ENCODE peak calls at places on chromosome 10, in eight cellular contexts. J is upper lobe of left lung, O is A549, E is K562, K is suprapubic skin, N is transverse colon, I is H1, D is HepG2. A is an unnamed sample.
A peak's percentile ranks its signal among the peaks of the same experiment; 100 is the strongest.

GRCh38 chr10:133124357-133125211 is 35.4 kb upstream of the KNDC1 start:
- DNase-seq in I (peak; percentile 88), D (no peak), K (peak; percentile 61), J (peak; percentile 29), N (peak; percentile 8), E (peak; percentile 46), O (peak; percentile 81), A (peak; percentile 53)

GRCh38 chr10:89279449-89279869 is 22.4 kb upstream of the IFIT2 start:
- DNase-seq in I (no peak), E (no peak), J (no peak), N (no peak), D (no peak), O (no peak), K (no peak), A (peak; percentile 47)

GRCh38 chr10:79412516-79412915 is 32.9 kb downstream of the ZCCHC24 start:
- DNase-seq in K (no peak), I (no peak), E (no peak), J (no peak), N (no peak), D (no peak), O (no peak), A (no peak)

GRCh38 chr10:10235003-10235402 is 782.7 kb upstream of the CELF2 start:
- DNase-seq in O (no peak), E (no peak), K (no peak), D (no peak), I (no peak), J (no peak), N (no peak), A (no peak)

GRCh38 chr10:70546585-70546984 is 56.0 kb downstream of the PRF1 start:
- DNase-seq in I (no peak), D (no peak), J (no peak), E (no peak), O (no peak), K (no peak), N (no peak), A (peak; percentile 40)

GRCh38 chr10:860519-860918 is 71.0 kb downstream of the LARP4B start:
- DNase-seq in N (no peak), O (no peak), K (no peak), I (no peak), J (no peak), D (no peak), E (no peak), A (no peak)

GRCh38 chr10:6350609-6351008 is 147.9 kb downstream of the PFKFB3 start:
- DNase-seq in I (no peak), E (no peak), K (no peak), O (no peak), N (no peak), J (no peak), D (no peak), A (no peak)

GRCh38 chr10:80444124-80444523 is 10.0 kb upstream of the TSPAN14 start:
- DNase-seq in D (no peak), E (no peak), J (no peak), K (no peak), N (no peak), O (no peak), I (no peak), A (no peak)

GRCh38 chr10:59830601-59831259 is 75.6 kb downstream of the CCDC6 start:
- DNase-seq in J (no peak), K (no peak), I (peak; percentile 70), D (peak; percentile 38), N (peak; percentile 46), E (peak; percentile 77), O (peak; percentile 55), A (peak; percentile 48)

GRCh38 chr10:131015271-131015670 is 296.2 kb downstream of the TCERG1L start:
- DNase-seq in I (no peak), D (no peak), K (peak; percentile 37), N (no peak), J (no peak), O (no peak), E (no peak), A (no peak)

GRCh38 chr10:48255722-48256121 is 18.8 kb downstream of the FRMPD2 start:
- DNase-seq in D (no peak), I (peak; percentile 30), O (no peak), J (no peak), K (no peak), E (no peak), N (no peak), A (no peak)

GRCh38 chr10:68175954-68176353 is 56.0 kb downstream of the ATOH7 start:
- DNase-seq in D (no peak), E (no peak), K (no peak), O (no peak), I (no peak), N (no peak), J (no peak), A (no peak)

GRCh38 chr10:69816536-69816935 is 14.8 kb downstream of the COL13A1 start:
- DNase-seq in K (no peak), D (no peak), J (peak; percentile 29), I (no peak), E (no peak), O (no peak), N (no peak), A (no peak)

GRCh38 chr10:60340973-60341372 is 48.7 kb downstream of the ANK3 start:
- DNase-seq in N (no peak), J (no peak), D (no peak), E (no peak), I (no peak), O (no peak), K (no peak), A (no peak)

GRCh38 chr10:43648392-43649148 is at the start of gene ZNF32:
- DNase-seq in I (peak; percentile 88), N (peak; percentile 84), D (peak; percentile 67), O (peak; percentile 79), J (peak; percentile 86), K (peak; percentile 86), E (peak; percentile 92), A (peak; percentile 85)

GRCh38 chr10:43649149-43649523 is 455 bp upstream of the ZNF32 start:
- DNase-seq in K (no peak), E (no peak), O (no peak), J (no peak), I (no peak), N (no peak), D (no peak), A (no peak)

GRCh38 chr10:43647576-43647975 is 1.1 kb downstream of the ZNF32 start:
- DNase-seq in O (no peak), N (no peak), E (no peak), D (peak; percentile 18), K (no peak), I (no peak), J (no peak), A (no peak)

GRCh38 chr10:43645866-43646265 is 2.8 kb downstream of the ZNF32 start:
- DNase-seq in O (no peak), J (no peak), D (no peak), N (no peak), K (no peak), E (no peak), I (no peak), A (no peak)

DNA sequence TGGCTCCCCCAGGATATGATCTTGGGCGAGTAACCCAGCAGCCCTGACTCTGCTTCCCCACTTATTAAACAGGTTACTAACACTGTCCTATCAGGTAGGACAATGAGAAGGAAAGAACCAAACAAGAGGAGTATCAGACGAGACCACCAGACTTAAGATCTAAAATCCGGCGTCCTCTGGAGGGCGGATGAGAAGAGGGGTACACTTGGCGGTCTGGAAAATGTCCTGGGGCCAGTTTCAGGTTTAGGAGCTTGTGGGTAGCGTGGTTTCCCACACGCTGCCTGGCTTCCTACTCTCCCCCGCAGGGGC is 644 bp downstream of the ZNF32 start:
- DNase-seq in D (no peak), I (no peak), J (no peak), K (no peak), O (no peak), N (no peak), E (no peak), A (no peak)
- H3K27ac ChIP-seq in D (no peak overlapping the region), I (no peak overlapping the region), J (peak overlapping the region; percentile 83), K (peak overlapping the region; percentile 77), O (peak overlapping the region; percentile 81), N (peak overlapping the region; percentile 84), E (peak overlapping the region; percentile 70), A (peak overlapping the region; percentile 81)

DNA sequence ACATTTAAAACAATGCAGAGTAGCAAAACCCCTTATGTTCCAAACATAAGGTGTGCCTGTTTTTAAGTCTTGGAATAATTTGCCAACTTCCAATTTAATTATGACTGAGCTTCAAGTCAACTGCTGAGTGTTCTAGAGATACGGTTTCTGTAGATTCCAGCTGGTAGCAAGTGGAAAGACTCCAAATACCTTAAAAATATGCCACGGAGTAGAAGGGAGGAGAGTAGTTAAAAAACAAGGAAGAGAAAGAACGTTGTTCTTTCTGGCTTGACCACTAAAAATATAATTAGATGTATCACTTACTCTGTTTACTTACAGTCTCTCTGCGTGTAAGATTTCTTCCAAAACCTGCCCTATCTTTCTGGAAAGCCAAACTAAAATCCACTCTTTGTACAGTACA is 24.5 kb upstream of the ABLIM1 start:
- DNase-seq in E (no peak), O (no peak), I (no peak), N (no peak), K (no peak), J (no peak), D (no peak), A (no peak)
- H3K4me3 ChIP-seq in E (no peak overlapping the region), O (no peak overlapping the region), I (no peak overlapping the region), N (no peak overlapping the region), K (peak overlapping the region; percentile 41), J (peak overlapping the region; percentile 37), D (no peak overlapping the region), A (no peak overlapping the region)

DNA sequence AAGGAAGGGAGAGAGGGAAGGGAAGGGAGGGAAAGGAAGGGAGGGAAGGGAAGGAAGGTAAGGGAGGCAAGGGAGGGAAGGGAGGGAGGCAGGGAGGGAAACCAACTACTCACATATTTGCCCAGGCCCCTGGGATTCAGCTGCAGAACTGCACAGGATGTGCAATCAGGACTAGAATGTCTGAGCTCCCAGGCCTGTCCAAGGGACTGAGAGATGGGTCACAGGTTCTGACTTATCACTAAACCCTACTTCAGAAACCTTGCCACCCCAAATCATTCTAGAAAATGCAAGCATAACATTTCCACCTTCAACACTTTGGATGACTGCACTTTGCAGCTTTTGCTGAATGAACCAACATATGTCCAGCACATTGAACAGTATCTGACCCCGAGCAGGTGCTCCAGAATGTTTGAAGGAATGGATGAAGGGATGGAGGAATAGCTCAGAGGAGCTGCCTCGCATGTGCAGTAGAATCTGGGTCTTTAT is 245.3 kb downstream of the KCNMA1 start:
- DNase-seq in E (no peak), D (no peak), N (no peak), J (no peak), O (peak; percentile 43), I (no peak), K (peak; percentile 52), A (no peak)
- TF ChIP-seq EP300 in E (no peak), D (no peak), N (no peak), J (no peak), O (no peak), I (no peak), K (no peak), A (no peak)

DNA sequence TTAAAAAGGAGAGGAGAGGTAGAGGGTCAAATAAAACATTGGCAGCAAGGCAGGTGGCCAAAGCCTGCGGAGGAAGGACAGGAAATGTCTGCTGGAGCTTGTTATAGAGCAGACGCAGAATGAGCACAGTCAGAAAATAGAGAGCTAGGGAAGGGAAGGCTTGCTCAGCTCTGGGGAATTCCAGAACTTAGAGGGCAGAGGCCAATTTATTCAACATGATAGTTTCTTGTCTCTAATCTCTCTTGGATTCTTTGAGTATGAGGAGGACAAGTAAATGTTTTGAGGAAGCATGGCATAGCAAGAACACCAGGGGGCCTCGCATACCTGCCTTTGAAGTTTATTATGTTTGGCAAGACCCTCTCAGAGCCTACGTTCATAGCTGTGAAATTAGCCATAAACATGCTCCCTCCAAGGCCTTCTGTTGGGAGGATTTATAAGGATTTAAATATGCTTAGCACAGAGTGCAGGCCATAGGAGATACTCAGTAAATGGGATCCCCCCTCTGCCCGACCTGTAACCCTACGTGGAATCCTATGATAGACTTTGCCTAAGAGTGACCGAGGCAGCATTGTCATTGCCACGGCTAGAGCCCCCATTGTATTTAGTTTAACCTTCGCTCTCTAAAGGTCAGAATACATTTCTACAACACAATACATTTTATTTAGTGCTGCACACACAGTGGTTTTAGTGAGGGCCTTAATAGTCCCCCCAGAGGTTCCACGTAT is 293.9 kb downstream of the CCDC3 start:
- DNase-seq in D (peak; percentile 15), I (no peak), J (no peak), K (no peak), N (peak; percentile 31), O (peak; percentile 45), E (peak; percentile 12), A (peak; percentile 24)
- H3K27ac ChIP-seq in D (no peak overlapping the region), I (no peak overlapping the region), J (peak overlapping the region; percentile 6), K (peak overlapping the region; percentile 60), N (peak overlapping the region; percentile 80), O (peak overlapping the region; percentile 82), E (no peak overlapping the region), A (peak overlapping the region; percentile 75)